ENCODE peak calls at places on chromosomes 12 and 14, in five cellular contexts. T is fibroblast of lung, L is neuronal stem cell, G is AG08396, I is H9. Y is an unnamed sample.

GRCh38 chr12:1832801-1833595 is 12.6 kb downstream of the LRTM2 start:
- DNase-seq in G (no peak), I (no peak), T (no peak), L (no peak), Y (peak; percentile 27)

GRCh38 chr12:6267007-6267721 is 43.3 kb upstream of the PLEKHG6 start:
- DNase-seq in L (no peak), G (peak; percentile 32), I (no peak), T (peak; percentile 45), Y (no peak)

GRCh38 chr14:64388533-64389243 is 535 bp downstream of the MTHFD1 start:
- DNase-seq in G (peak; percentile 15), L (no peak), I (no peak), T (peak; percentile 23), Y (no peak)

GRCh38 chr12:108468149-108468968 is 46.7 kb upstream of the FICD start:
- DNase-seq in L (peak; percentile 77), G (peak; percentile 40), I (no peak), T (peak; percentile 48), Y (no peak)

GRCh38 chr12:25397001-25397400 is 146.3 kb upstream of the KRAS start:
- DNase-seq in G (no peak), L (no peak), T (no peak), I (no peak), Y (no peak)

GRCh38 chr12:53862206-53862605 is 76.4 kb upstream of the HOXC13 start:
- DNase-seq in G (no peak), T (no peak), L (no peak), I (no peak), Y (no peak)

GRCh38 chr12:88026196-88026595 is 3.0 kb downstream of the C12orf50 start:
- DNase-seq in T (no peak), L (no peak), G (no peak), I (no peak), Y (no peak)

GRCh38 chr12:92485356-92486348 is 217.1 kb upstream of the PLEKHG7 start:
- DNase-seq in G (no peak), I (no peak), T (no peak), L (no peak), Y (no peak)

GRCh38 chr14:50530794-50531193 is 1.6 kb downstream of the MAP4K5 start:
- DNase-seq in T (no peak), I (no peak), L (no peak), G (no peak), Y (no peak)

GRCh38 chr12:28742791-28743190 is 406.3 kb upstream of the FAR2 start:
- DNase-seq in L (no peak), G (peak; percentile 15), I (no peak), T (no peak), Y (no peak)

GRCh38 chr12:92717202-92717601 is 14.4 kb downstream of the PLEKHG7 start:
- DNase-seq in G (peak; percentile 37), T (peak; percentile 85), I (peak; percentile 39), L (no peak), Y (no peak)

GRCh38 chr14:35305633-35306032 is 13.5 kb downstream of the PSMA6 start:
- DNase-seq in T (no peak), G (no peak), L (no peak), I (no peak), Y (no peak)

GRCh38 chr14:53004976-53005375 is 54.1 kb upstream of the FERMT2 start:
- DNase-seq in L (no peak), I (no peak), G (no peak), T (peak; percentile 30), Y (no peak)

GRCh38 chr14:52052289-52052943 is 16.4 kb downstream of the NID2 start:
- DNase-seq in I (no peak), G (peak; percentile 52), T (peak; percentile 90), L (no peak), Y (no peak)

GRCh38 chr12:123041042-123041531 is 60.6 kb downstream of the ARL6IP4 start:
- DNase-seq in G (no peak), T (no peak), L (no peak), I (no peak), Y (no peak)

GRCh38 chr12:24948452-24948815 is 467 bp downstream of the BCAT1 start:
- DNase-seq in I (peak; percentile 59), T (peak; percentile 45), L (peak; percentile 26), G (peak; percentile 42), Y (no peak)

GRCh38 chr14:76647699-76648298 is 113.5 kb upstream of the VASH1 start:
- DNase-seq in G (peak; percentile 60), T (peak; percentile 64), L (peak; percentile 30), I (peak; percentile 62), Y (no peak)